ENCODE peak calls at places on chromosomes 16 and 17, in four cellular contexts. N, R, M and F are unnamed samples.

GRCh38 chr16:21652451-21652850 is at the start of gene IGSF6:
- DNase-seq in N (no peak), R (no peak), M (no peak), F (no peak)

GRCh38 chr16:71929048-71929447 is 33.7 kb downstream of the IST1 start:
- DNase-seq in N (peak; percentile 91), R (peak; percentile 16), M (no peak), F (no peak)

GRCh38 chr17:40727447-40728231 is 24.1 kb upstream of the KRT24 start:
- DNase-seq in N (peak; percentile 4), R (no peak), M (no peak), F (no peak)

GRCh38 chr17:5669191-5669590 is 84.9 kb upstream of the NLRP1 start:
- DNase-seq in N (no peak), R (no peak), M (no peak), F (no peak)

GRCh38 chr17:41377546-41377945 is 4.6 kb downstream of the KRT34 start:
- DNase-seq in N (peak; percentile 37), R (no peak), M (no peak), F (no peak)

GRCh38 chr17:5642752-5643151 is 58.4 kb upstream of the NLRP1 start:
- DNase-seq in N (no peak), R (no peak), M (no peak), F (no peak)

GRCh38 chr16:57314161-57314785 is 29.8 kb upstream of the PLLP start:
- DNase-seq in N (no peak), R (no peak), M (peak; percentile 28), F (no peak)

GRCh38 chr16:53061701-53062159 is 6.9 kb downstream of the CHD9 start:
- DNase-seq in N (no peak), R (no peak), M (no peak), F (no peak)

GRCh38 chr16:70679653-70680494 is 6.0 kb downstream of the MTSS2 start:
- DNase-seq in N (no peak), R (peak; percentile 61), M (peak; percentile 84), F (peak; percentile 79)

GRCh38 chr17:13429201-13429600 is 172.5 kb downstream of the HS3ST3A1 start:
- DNase-seq in N (peak; percentile 92), R (peak; percentile 12), M (no peak), F (no peak)

GRCh38 chr17:74736423-74737298 is at the start of gene RAB37:
- DNase-seq in N (no peak), R (peak; percentile 86), M (peak; percentile 86), F (peak; percentile 94)

GRCh38 chr17:73174126-73174525 is 9.3 kb downstream of the SSTR2 start:
- DNase-seq in N (no peak), R (no peak), M (no peak), F (no peak)

GRCh38 chr16:23164736-23165135 is 15.5 kb upstream of the USP31 start:
- DNase-seq in N (no peak), R (no peak), M (no peak), F (no peak)

GRCh38 chr16:70496513-70496912 is 26.8 kb downstream of the COG4 start:
- DNase-seq in N (no peak), R (no peak), M (no peak), F (no peak)

GRCh38 chr17:60110586-60110985 is 31.9 kb upstream of the HEATR6 start:
- DNase-seq in N (no peak), R (no peak), M (no peak), F (no peak)

DNA sequence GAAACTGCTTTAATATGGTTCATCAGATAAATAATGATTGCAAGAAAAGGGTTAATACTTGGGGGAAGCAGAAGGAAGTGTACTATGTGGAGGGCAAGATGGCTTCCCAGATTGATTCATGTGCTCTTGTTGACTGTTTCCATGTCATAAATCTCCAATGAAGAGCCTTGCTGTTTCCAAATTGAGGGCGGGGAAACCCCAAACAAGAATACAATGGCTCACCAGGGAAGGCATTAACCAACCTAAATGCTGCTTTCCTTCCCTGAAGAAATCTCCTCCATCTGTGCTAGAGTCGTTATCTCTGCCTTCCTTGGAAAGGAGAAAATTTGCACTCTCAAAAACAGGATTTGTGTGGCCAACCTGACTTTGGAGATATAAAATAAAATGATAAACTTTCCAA is 28.0 kb upstream of the CDH13 start:
- DNase-seq in N (no peak), R (peak; percentile 52), M (no peak), F (no peak)
- H3K56ac ChIP-seq in N (no peak overlapping the region), R (no peak overlapping the region), M (no peak overlapping the region), F (no peak overlapping the region)

DNA sequence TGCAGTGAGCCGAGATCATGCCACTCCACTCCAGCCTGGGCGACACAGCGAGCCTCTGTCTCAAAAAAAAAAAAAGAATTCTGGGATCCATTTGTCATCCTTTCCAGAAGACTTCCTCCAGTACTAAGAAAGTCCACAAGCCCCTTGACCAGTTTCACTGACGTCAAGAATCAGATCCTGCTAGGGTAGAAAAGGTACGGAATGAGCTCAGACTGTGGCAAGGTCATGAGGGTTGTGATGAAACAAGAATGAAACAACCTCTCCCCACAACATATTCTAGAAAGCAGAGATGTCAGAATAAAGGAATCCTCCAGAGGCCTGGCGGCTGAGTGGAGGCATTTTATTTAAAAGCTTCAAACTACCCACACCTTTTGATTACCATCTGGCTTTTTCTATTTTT is 29.9 kb downstream of the TRAF4 start:
- DNase-seq in N (no peak), R (no peak), M (no peak), F (no peak)
- H4K8ac ChIP-seq in N (no peak overlapping the region), R (no peak overlapping the region), M (no peak overlapping the region), F (no peak overlapping the region)

GRCh38 chr17:32742686-32743538 is 134.0 kb downstream of the MYO1D start:
- DNase-seq in N (no peak), R (no peak), M (no peak), F (no peak)
- H3K56ac ChIP-seq in N (no peak overlapping the region), R (no peak overlapping the region), M (no peak overlapping the region), F (no peak overlapping the region)

DNA sequence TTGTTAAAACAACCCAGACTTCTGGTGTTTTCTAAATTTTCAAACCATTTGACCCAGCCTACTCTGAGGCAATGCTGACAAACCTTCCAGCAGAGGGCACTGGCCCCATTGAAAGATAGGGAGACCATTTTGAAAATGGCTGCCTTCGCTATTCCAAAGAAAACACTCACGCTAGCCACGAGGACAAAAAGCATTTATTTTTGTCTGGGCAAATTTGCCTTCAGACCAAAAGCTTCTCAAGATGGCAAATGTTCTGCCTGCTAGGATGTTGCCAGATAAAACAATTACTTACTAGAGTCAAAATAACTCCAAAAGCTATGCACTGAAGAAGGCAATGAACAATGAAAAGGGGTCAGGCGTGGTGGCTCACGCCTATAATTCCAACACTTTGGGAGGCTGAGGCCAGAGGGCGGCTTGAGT is 296.7 kb upstream of the IRX5 start:
- DNase-seq in N (no peak), R (peak; percentile 59), M (peak; percentile 55), F (peak; percentile 41)
- H4K8ac ChIP-seq in N (no peak overlapping the region), R (no peak overlapping the region), M (no peak overlapping the region), F (no peak overlapping the region)

GRCh38 chr17:81218991-81219390 is 3.8 kb downstream of the CEP131 start:
- DNase-seq in N (no peak), R (no peak), M (no peak), F (no peak)
- H3K56ac ChIP-seq in N (no peak overlapping the region), R (no peak overlapping the region), M (no peak overlapping the region), F (no peak overlapping the region)

GRCh38 chr16:67254809-67255552 is 6.2 kb downstream of the SLC9A5 start:
- DNase-seq in N (no peak), R (no peak), M (no peak), F (no peak)
- H4K8ac ChIP-seq in N (no peak overlapping the region), R (no peak overlapping the region), M (no peak overlapping the region), F (no peak overlapping the region)